ENCODE peak calls at places on chromosomes 12 and 14, in eight cellular contexts. B is OCI-LY7, Y is CD14-positive monocyte, N is glutamatergic neuron, X is hepatocyte, P is fibroblast of villous mesenchyme, S is lower lobe of right lung, J is cardiac fibroblast. F is an unnamed sample.
A peak's percentile ranks its signal among the peaks of the same experiment; 100 is the strongest.

GRCh38 chr12:104736307-104736706 is 221.8 kb downstream of the SLC41A2 start:
- DNase-seq in Y (no peak), N (no peak), J (peak; percentile 89), S (no peak), P (peak; percentile 66), B (no peak), X (peak; percentile 70), F (no peak)

GRCh38 chr14:80215756-80216581 is 4.7 kb upstream of the DIO2 start:
- DNase-seq in S (no peak), Y (no peak), P (no peak), J (peak; percentile 43), X (peak; percentile 71), N (no peak), B (no peak), F (no peak)

GRCh38 chr14:29892327-29892726 is 35.3 kb downstream of the PRKD1 start:
- DNase-seq in B (no peak), P (peak; percentile 28), J (peak; percentile 34), X (no peak), Y (no peak), N (no peak), S (no peak), F (no peak)

GRCh38 chr12:6146509-6146908 is 22.0 kb upstream of the VWF start:
- DNase-seq in P (no peak), N (no peak), X (no peak), S (no peak), J (no peak), Y (no peak), B (no peak), F (no peak)

GRCh38 chr12:88251798-88252197 is 109.7 kb downstream of the TMTC3 start:
- DNase-seq in N (no peak), P (no peak), B (no peak), Y (no peak), X (no peak), J (no peak), S (no peak), F (no peak)

GRCh38 chr12:77382096-77382742 is 316.9 kb upstream of the E2F7 start:
- DNase-seq in S (no peak), P (no peak), X (no peak), N (no peak), Y (no peak), J (peak; percentile 21), B (no peak), F (no peak)

GRCh38 chr12:88658009-88658408 is 77.7 kb upstream of the KITLG start:
- DNase-seq in P (no peak), N (no peak), B (no peak), X (no peak), Y (no peak), S (no peak), J (peak; percentile 71), F (peak; percentile 60)

GRCh38 chr14:100250732-100251465 is 12.0 kb downstream of the YY1 start:
- DNase-seq in Y (no peak), J (no peak), B (no peak), S (no peak), P (no peak), N (no peak), X (no peak), F (no peak)

GRCh38 chr14:30115756-30116155 is 188.1 kb upstream of the PRKD1 start:
- DNase-seq in N (no peak), Y (no peak), P (no peak), B (no peak), S (no peak), J (no peak), X (no peak), F (no peak)

GRCh38 chr12:3035815-3036702 is 41.1 kb upstream of the TSPAN9 start:
- DNase-seq in S (no peak), Y (no peak), B (no peak), P (no peak), X (no peak), J (peak; percentile 39), N (no peak), F (no peak)

GRCh38 chr12:131040491-131040890 is 86.8 kb downstream of the ADGRD1 start:
- DNase-seq in B (no peak), X (no peak), Y (no peak), J (no peak), P (no peak), S (peak; percentile 33), N (no peak), F (no peak)

GRCh38 chr12:122206111-122206881 is 2.8 kb downstream of the B3GNT4 start:
- DNase-seq in B (no peak), N (no peak), P (no peak), X (no peak), S (no peak), Y (no peak), J (no peak), F (no peak)

GRCh38 chr14:75432406-75432805 is 4.6 kb downstream of the JDP2 start:
- DNase-seq in J (no peak), X (no peak), B (no peak), N (no peak), S (no peak), Y (no peak), P (no peak), F (no peak)

GRCh38 chr12:131084341-131085011 is 130.8 kb downstream of the ADGRD1 start:
- DNase-seq in S (peak; percentile 40), Y (peak; percentile 18), X (no peak), N (peak; percentile 9), P (no peak), J (no peak), B (no peak), F (no peak)

GRCh38 chr12:49230176-49230575 is 34.7 kb upstream of the TUBA1C start:
- DNase-seq in B (no peak), S (no peak), P (no peak), N (no peak), X (no peak), Y (no peak), J (no peak), F (no peak)

GRCh38 chr12:49233842-49234526 is 30.9 kb upstream of the TUBA1C start:
- DNase-seq in N (no peak), X (no peak), S (peak; percentile 92), B (no peak), P (no peak), Y (peak; percentile 99), J (no peak), F (no peak)

GRCh38 chr12:49231881-49232650 is 32.8 kb upstream of the TUBA1C start:
- DNase-seq in J (peak; percentile 17), Y (no peak), S (no peak), N (peak; percentile 45), P (peak; percentile 10), X (no peak), B (no peak), F (no peak)

GRCh38 chr12:49230810-49231209 is 34.1 kb upstream of the TUBA1C start:
- DNase-seq in Y (peak; percentile 55), S (no peak), P (no peak), B (no peak), J (no peak), N (no peak), X (no peak), F (no peak)

GRCh38 chr12:49232940-49233841 is 31.7 kb upstream of the TUBA1C start:
- DNase-seq in N (peak; percentile 89), P (peak; percentile 48), J (peak; percentile 52), B (no peak), X (peak; percentile 68), Y (no peak), S (peak; percentile 51), F (no peak)
- TF ChIP-seq CTCF in N (no peak), P (peak; percentile 24), J (peak; percentile 40), B (no peak), X (peak; percentile 11), Y (no peak), S (no peak), F (no peak)

DNA sequence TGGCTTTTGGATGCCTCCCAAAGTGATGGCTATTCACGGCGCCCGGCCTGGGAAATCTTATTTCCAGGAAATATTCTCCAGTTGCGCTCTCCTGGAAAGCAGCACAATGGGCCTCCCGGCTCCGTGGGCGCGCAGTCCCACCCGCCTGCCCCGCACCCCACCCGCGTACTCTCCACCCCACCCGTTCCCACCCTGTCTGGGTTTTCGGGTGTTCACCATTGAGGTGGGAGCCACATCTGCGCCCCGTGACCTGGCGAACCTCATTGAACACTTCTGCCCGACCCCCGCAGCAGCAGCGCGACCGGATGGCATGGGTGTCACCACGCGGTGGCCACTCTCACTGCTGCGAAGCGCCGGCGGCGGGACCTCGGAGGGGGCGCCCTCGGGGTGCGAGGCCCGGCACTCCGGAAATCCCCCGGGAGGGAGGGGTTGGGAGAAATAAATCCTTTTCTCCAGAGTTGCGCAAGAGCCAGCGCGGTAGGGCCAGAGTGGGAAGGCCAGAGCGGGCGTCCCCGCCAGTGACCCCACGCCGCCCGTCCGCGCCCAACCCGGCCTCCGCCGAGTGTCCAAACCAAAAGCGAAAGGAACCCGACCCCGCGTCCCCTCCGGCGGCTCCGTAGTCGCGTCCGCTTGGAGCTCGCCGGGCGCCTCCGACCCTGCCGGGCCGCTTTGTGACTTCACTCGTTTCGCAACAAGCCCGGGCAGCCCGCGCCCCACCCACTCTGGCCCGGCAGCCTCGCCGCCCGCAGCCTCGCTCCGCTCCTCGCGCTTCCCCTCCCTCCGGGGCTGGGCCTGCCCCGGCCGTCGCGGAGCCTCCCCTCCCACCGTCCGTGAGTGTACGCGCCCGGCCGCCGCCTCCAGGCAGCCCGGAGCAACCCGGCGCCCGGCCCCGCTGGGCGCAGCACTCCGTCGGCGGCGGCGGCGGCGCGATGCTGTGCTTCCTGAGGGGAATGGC is at the start of gene DRAM1:
- DNase-seq in J (peak; percentile 96), Y (peak; percentile 92), B (peak; percentile 34), X (peak; percentile 96), N (peak; percentile 76), S (peak; percentile 97), P (peak; percentile 97), F (peak; percentile 95)
- TF ChIP-seq CTCF in J (no peak), Y (no peak), B (no peak), X (peak; percentile 20), N (no peak), S (no peak), P (peak; percentile 6), F (no peak)

GRCh38 chr14:53174918-53175317 is 21.8 kb upstream of the DDHD1 start:
- DNase-seq in J (no peak), B (no peak), N (no peak), X (no peak), S (no peak), Y (no peak), P (no peak), F (no peak)

GRCh38 chr14:53183611-53184010 is 30.5 kb upstream of the DDHD1 start:
- DNase-seq in Y (no peak), S (no peak), X (no peak), B (no peak), P (peak; percentile 72), N (no peak), J (peak; percentile 17), F (no peak)

GRCh38 chr14:53183071-53183470 is 29.9 kb upstream of the DDHD1 start:
- DNase-seq in P (peak; percentile 28), S (no peak), J (no peak), B (no peak), N (no peak), X (no peak), Y (no peak), F (no peak)

GRCh38 chr14:53186532-53186931 is 33.4 kb upstream of the DDHD1 start:
- DNase-seq in P (no peak), B (no peak), Y (no peak), N (no peak), J (no peak), S (no peak), X (no peak), F (no peak)

GRCh38 chr14:53180272-53181221 is 27.4 kb upstream of the DDHD1 start:
- DNase-seq in S (no peak), B (peak; percentile 7), Y (no peak), P (peak; percentile 46), N (no peak), X (peak; percentile 36), J (peak; percentile 47), F (no peak)
- TF ChIP-seq CTCF in S (no peak), B (peak; percentile 20), Y (peak; percentile 22), P (peak; percentile 37), N (no peak), X (peak; percentile 32), J (peak; percentile 14), F (no peak)

GRCh38 chr14:59022144-59022543 is 166.3 kb upstream of the DAAM1 start:
- DNase-seq in Y (no peak), N (no peak), B (peak; percentile 32), S (no peak), X (no peak), J (no peak), P (no peak), F (no peak)
- TF ChIP-seq CTCF in Y (no peak), N (no peak), B (peak; percentile 78), S (no peak), X (no peak), J (peak; percentile 26), P (no peak), F (peak; percentile 27)